ENCODE peak calls at places on chromosomes 12 and 14, in four cellular contexts. G is CD8-positive, alpha-beta T cell; C is Calu3; N is stimulated activated naive B cell treated with anti-CD40 and anti-IgM and Interleukin-4, amounts not matched to agents 10 μg/mL and 1 μg/mL and 100 μg/mL, for 72 hours. V is an unnamed sample.

GRCh38 chr14:22982013-22982476 is 306 bp downstream of the AJUBA start:
- DNase-seq in G (no peak), C (no peak), N (no peak), V (no peak)

GRCh38 chr12:63292476-63293228 is 141.7 kb upstream of the AVPR1A start:
- DNase-seq in G (no peak), C (no peak), N (no peak), V (no peak)

GRCh38 chr12:69933115-69933552 is 108.1 kb downstream of the MYRFL start:
- DNase-seq in G (no peak), C (no peak), N (no peak), V (no peak)

GRCh38 chr12:122423258-122424165 is 1.0 kb upstream of the CLIP1 start:
- DNase-seq in G (no peak), C (peak), N (peak), V (no peak)

GRCh38 chr14:100384819-100385813 is 62.0 kb downstream of the SLC25A47 start:
- DNase-seq in G (no peak), C (no peak), N (no peak), V (no peak)

GRCh38 chr12:42776396-42776795 is 186.8 kb upstream of the PRICKLE1 start:
- DNase-seq in G (no peak), C (no peak), N (no peak), V (no peak)

GRCh38 chr12:111505601-111506036 is 93.5 kb downstream of the ATXN2 start:
- DNase-seq in G (no peak), C (no peak), N (no peak), V (no peak)

GRCh38 chr12:103833891-103834290 is 7.1 kb downstream of the NT5DC3 start:
- DNase-seq in G (no peak), C (no peak), N (no peak), V (no peak)

GRCh38 chr12:13362260-13362841 is 165.8 kb downstream of the EMP1 start:
- DNase-seq in G (peak), C (peak), N (peak), V (no peak)

GRCh38 chr12:9064201-9064814 is 51.4 kb downstream of the A2M start:
- DNase-seq in G (peak), C (peak), N (peak), V (no peak)

GRCh38 chr12:123519151-123520001 is 14.1 kb downstream of the RILPL1 start:
- DNase-seq in G (no peak), C (peak), N (no peak), V (no peak)

GRCh38 chr14:90986510-90986909 is 73.9 kb downstream of the RPS6KA5 start:
- DNase-seq in G (no peak), C (no peak), N (no peak), V (no peak)

GRCh38 chr14:75198291-75198933 is 22.0 kb upstream of the TMED10 start:
- DNase-seq in G (no peak), C (no peak), N (no peak), V (no peak)

GRCh38 chr12:14959126-14959440 is 2.3 kb downstream of the ARHGDIB start:
- DNase-seq in G (no peak), C (no peak), N (no peak), V (no peak)

GRCh38 chr12:57401165-57401564 is 29.7 kb downstream of the R3HDM2 start:
- DNase-seq in G (no peak), C (no peak), N (no peak), V (no peak)

GRCh38 chr14:45149602-45150001 is 13.9 kb downstream of the FANCM start:
- DNase-seq in G (no peak), C (no peak), N (no peak), V (no peak)

GRCh38 chr14:90785474-90785873 is 30.8 kb downstream of the TTC7B start:
- DNase-seq in G (no peak), C (no peak), N (no peak), V (no peak)

GRCh38 chr14:85102591-85102990 is 427.4 kb upstream of the FLRT2 start:
- DNase-seq in G (no peak), C (no peak), N (no peak), V (no peak)

GRCh38 chr12:81077329-81077685 is 572 bp upstream of the ACSS3 start:
- DNase-seq in G (no peak), C (no peak), N (no peak), V (no peak)

GRCh38 chr12:122067966-122068365 is 10.6 kb upstream of the MLXIP start:
- DNase-seq in G (peak), C (no peak), N (peak), V (peak)

GRCh38 chr14:79363291-79363690 is 848.0 kb downstream of the DIO2 start:
- DNase-seq in G (no peak), C (no peak), N (no peak), V (no peak)

GRCh38 chr12:116594325-116595038 is 35.3 kb downstream of the MAP1LC3B2 start:
- DNase-seq in G (peak), C (no peak), N (peak), V (no peak)

GRCh38 chr12:3091030-3091304 is 13.8 kb downstream of the TSPAN9 start:
- DNase-seq in G (no peak), C (no peak), N (no peak), V (no peak)

GRCh38 chr14:99531221-99532096 is 50.2 kb downstream of the CCNK start:
- DNase-seq in G (no peak), C (no peak), N (no peak), V (no peak)

GRCh38 chr14:104512061-104512460 is 67.5 kb upstream of the C14orf180 start:
- DNase-seq in G (no peak), C (no peak), N (no peak), V (no peak)

GRCh38 chr12:54417712-54418440 is 1.2 kb downstream of the ITGA5 start:
- DNase-seq in G (no peak), C (no peak), N (no peak), V (peak)

GRCh38 chr12:113214938-113215400 is 6.3 kb upstream of the TPCN1 start:
- DNase-seq in G (no peak), C (peak), N (peak), V (no peak)

GRCh38 chr12:49058366-49059062 is 2.1 kb downstream of the KMT2D start:
- DNase-seq in G (no peak), C (no peak), N (no peak), V (no peak)

GRCh38 chr14:57480044-57480443 is 13.6 kb downstream of the CCDC198 start:
- DNase-seq in G (no peak), C (no peak), N (no peak), V (no peak)